ENCODE peak calls at places on chromosomes 5 and 9, in four cellular contexts. C, J, A and X are unnamed samples.

GRCh38 chr5:134749415-134749814 is 9.2 kb upstream of the DDX46 start:
- DNase-seq in C (no peak), A (no peak), J (no peak), X (no peak)

GRCh38 chr5:62732677-62733121 is 154.1 kb downstream of the LRRC70 start:
- DNase-seq in A (no peak), J (no peak), C (no peak), X (no peak)

GRCh38 chr5:146137967-146138403 is 32.6 kb upstream of the PLAC8L1 start:
- DNase-seq in A (peak; percentile 29), C (no peak), J (no peak), X (no peak)

GRCh38 chr5:101935086-101935485 is 361.0 kb downstream of the SLCO4C1 start:
- DNase-seq in C (no peak), A (no peak), J (no peak), X (no peak)

GRCh38 chr9:131178382-131178781 is 53.0 kb downstream of the NUP214 start:
- DNase-seq in J (peak; percentile 69), C (peak; percentile 91), A (no peak), X (no peak)

GRCh38 chr5:154977409-154977808 is 36.1 kb upstream of the KIF4B start:
- DNase-seq in A (no peak), C (no peak), J (no peak), X (no peak)

GRCh38 chr9:121298016-121298538 is 30.1 kb downstream of the GSN start:
- DNase-seq in C (no peak), A (no peak), J (no peak), X (peak; percentile 74)

GRCh38 chr5:67094476-67095300 is 101.9 kb downstream of the CD180 start:
- DNase-seq in J (peak; percentile 26), C (no peak), A (no peak), X (no peak)

GRCh38 chr5:52799358-52799982 is 11.8 kb downstream of the ITGA1 start:
- DNase-seq in J (peak; percentile 56), C (no peak), A (peak; percentile 24), X (no peak)

GRCh38 chr5:150154618-150155134 is 969 bp downstream of the PDGFRB start:
- DNase-seq in J (no peak), A (no peak), C (no peak), X (no peak)

GRCh38 chr5:151738125-151738848 is 20.1 kb downstream of the ATOX1 start:
- DNase-seq in A (no peak), C (no peak), J (no peak), X (no peak)

GRCh38 chr5:171927345-171927941 is 79.0 kb downstream of the FBXW11 start:
- DNase-seq in C (no peak), J (no peak), A (no peak), X (no peak)
- TF ChIP-seq CTCF in C (no peak), J (peak; percentile 18), A (no peak), X (no peak)

DNA sequence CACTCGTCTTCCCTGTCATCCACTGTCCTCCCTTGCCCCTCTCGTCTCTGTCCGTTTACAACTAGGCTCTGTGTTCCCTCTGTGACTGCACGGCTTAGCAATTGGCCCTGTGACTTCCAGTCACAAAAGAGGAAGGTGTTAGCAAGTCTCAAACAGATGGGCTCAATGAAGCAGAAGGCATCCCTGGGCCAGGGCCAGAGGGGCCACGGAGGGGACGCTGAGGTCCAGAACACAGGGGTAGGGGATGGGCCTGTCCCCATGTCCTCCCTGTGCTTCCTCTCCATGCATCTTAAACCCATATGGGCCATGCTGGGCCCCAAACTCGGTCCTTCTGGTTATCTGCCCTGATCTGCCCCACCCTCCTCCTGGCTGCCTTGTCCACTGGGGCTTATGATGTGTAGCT is at the start of gene CD72:
- DNase-seq in A (no peak), J (no peak), C (peak; percentile 83), X (peak; percentile 80)
- H3K4me3 ChIP-seq in A (peak within 1 kb of the TSS; percentile 50), J (peak within 1 kb of the TSS; percentile 57), C (peak within 1 kb of the TSS; percentile 82), X (no peak within 1 kb of the TSS)

DNA sequence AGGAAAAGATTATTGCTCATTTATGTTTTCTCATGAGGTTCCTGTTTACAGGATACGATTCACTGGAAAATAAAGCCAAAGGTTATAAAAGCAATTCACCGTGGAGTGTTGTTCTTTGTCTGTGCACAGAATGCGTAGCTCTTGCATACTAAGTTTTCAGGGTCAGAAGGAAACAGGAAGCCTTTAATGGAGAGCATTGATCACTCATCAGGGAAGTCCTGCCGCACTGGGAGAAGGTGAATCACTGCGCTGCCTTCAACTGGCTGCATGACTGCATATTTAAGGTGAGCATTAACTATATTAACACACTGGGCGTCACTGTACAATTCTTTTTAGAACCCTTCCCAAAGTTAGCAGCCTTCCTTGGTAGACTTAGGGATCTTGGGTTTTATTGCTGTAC is 74.1 kb upstream of the SYK start:
- DNase-seq in C (no peak), J (no peak), A (no peak), X (no peak)
- TF ChIP-seq POLR2A in C (no peak), J (no peak), A (no peak), X (no peak)

DNA sequence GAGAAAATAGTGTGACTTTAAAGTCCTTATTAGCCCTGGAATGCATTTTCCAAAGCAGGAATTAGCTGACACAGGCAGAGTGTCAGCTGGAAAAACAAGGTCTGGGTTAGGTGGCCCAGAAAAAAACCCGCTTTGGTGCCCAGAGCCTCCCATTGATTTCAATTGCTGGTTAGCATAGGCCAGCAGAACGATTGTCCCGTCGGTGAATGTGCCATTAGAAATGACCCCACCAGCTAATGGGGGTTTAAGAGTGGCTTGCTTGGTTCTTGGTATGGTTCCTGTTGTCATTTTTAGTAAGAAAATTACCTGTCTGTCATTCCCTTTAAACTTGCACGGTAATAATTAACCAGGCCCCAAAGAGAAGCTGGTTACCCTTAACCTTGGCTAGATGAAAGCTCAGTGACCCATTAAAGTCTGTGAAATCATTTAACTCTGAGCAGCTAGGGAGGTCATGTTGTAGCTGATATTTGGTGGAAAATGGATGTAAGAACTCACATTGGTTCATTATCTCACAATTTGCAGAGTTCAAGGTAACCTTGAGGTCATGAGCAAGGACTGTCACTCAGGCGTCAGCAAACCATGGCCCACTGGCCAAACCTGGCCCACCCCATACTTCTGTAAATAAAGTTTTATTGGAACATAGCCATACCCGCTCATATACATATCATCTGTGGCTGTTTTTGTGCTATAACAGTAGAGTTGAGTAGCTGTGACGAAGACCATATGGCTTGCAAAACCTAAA is 61.8 kb upstream of the CPEB4 start:
- DNase-seq in A (no peak), C (no peak), J (no peak), X (no peak)
- TF ChIP-seq CTCF in A (no peak), C (no peak), J (no peak), X (no peak)

GRCh38 chr9:91953723-91954122 is 3.7 kb upstream of the ROR2 start:
- DNase-seq in A (no peak), J (no peak), C (no peak), X (no peak)
- H3K4me3 ChIP-seq in A (no peak overlapping the region), J (no peak overlapping the region), C (no peak overlapping the region), X (no peak overlapping the region)

GRCh38 chr5:10831416-10831815 is 70.4 kb upstream of the DAP start:
- DNase-seq in C (no peak), A (no peak), J (no peak), X (no peak)
- TF ChIP-seq POLR2A in C (no peak), A (no peak), J (no peak), X (no peak)

GRCh38 chr5:20572560-20572959 is 584.6 kb upstream of the CDH18 start:
- DNase-seq in C (no peak), J (no peak), A (no peak), X (no peak)
- TF ChIP-seq CTCF in C (no peak), J (no peak), A (no peak), X (no peak)

GRCh38 chr5:143742951-143743350 is 69.0 kb upstream of the HMHB1 start:
- DNase-seq in J (no peak), A (no peak), C (no peak), X (no peak)
- H3K4me3 ChIP-seq in J (no peak overlapping the region), A (no peak overlapping the region), C (no peak overlapping the region), X (no peak overlapping the region)